ENCODE peak calls at places on chromosomes 11 and 22, in nine cellular contexts. I, F, R, Q, N, S, H, Y and X are unnamed samples.
A peak's percentile ranks its signal among the peaks of the same experiment; 100 is the strongest.

GRCh38 chr11:126926376-126926791 is 74.2 kb downstream of the KIRREL3 start:
- DNase-seq in I (no peak), Q (no peak), S (no peak), R (no peak), N (no peak), Y (no peak), F (no peak), H (no peak), X (peak; percentile 34)

GRCh38 chr11:87439981-87440760 is 402.4 kb downstream of the TMEM135 start:
- DNase-seq in I (no peak), Y (no peak), Q (no peak), F (no peak), S (no peak), N (no peak), R (no peak), H (no peak), X (no peak)

GRCh38 chr11:73797457-73797856 is 9.8 kb downstream of the MRPL48 start:
- DNase-seq in I (no peak), Q (no peak), H (no peak), S (no peak), R (no peak), F (peak; percentile 87), Y (no peak), N (no peak), X (peak; percentile 49)

GRCh38 chr11:79013509-79013908 is 427.3 kb downstream of the TENM4 start:
- DNase-seq in Q (no peak), H (no peak), N (no peak), I (no peak), F (no peak), Y (no peak), S (no peak), R (no peak), X (no peak)

GRCh38 chr11:121589946-121590537 is 137.3 kb upstream of the SORL1-AS1 start:
- DNase-seq in S (no peak), I (no peak), H (no peak), F (no peak), N (no peak), Y (no peak), R (no peak), Q (no peak), X (no peak)

GRCh38 chr11:110430267-110431211 is 791 bp downstream of the FDX1 start:
- DNase-seq in Q (peak; percentile 12), F (no peak), R (no peak), H (peak; percentile 19), S (peak; percentile 82), N (no peak), I (no peak), Y (peak; percentile 54), X (no peak)

GRCh38 chr11:34609850-34610249 is 11.0 kb upstream of the EHF start:
- DNase-seq in H (no peak), Q (no peak), I (no peak), Y (no peak), S (no peak), N (no peak), R (no peak), F (no peak), X (no peak)

GRCh38 chr11:127117231-127117671 is 116.7 kb upstream of the KIRREL3 start:
- DNase-seq in Q (no peak), R (no peak), H (no peak), N (no peak), I (no peak), Y (no peak), F (no peak), S (no peak), X (no peak)

GRCh38 chr22:29251981-29252978 is 15.5 kb downstream of the RHBDD3 start:
- DNase-seq in Q (no peak), F (no peak), S (peak; percentile 39), H (no peak), N (no peak), Y (no peak), I (no peak), R (no peak), X (no peak)

GRCh38 chr11:44243633-44244343 is 66.2 kb downstream of the ALX4 start:
- DNase-seq in S (no peak), N (no peak), F (no peak), R (no peak), Y (peak; percentile 97), H (no peak), Q (peak; percentile 85), I (no peak), X (no peak)

GRCh38 chr11:119318240-119319135 is 1.6 kb upstream of the MCAM start:
- DNase-seq in Q (peak; percentile 57), R (no peak), F (no peak), S (no peak), N (no peak), Y (peak; percentile 97), I (no peak), H (peak; percentile 64), X (no peak)

GRCh38 chr11:95364324-95365295 is 133.6 kb upstream of the SESN3 start:
- DNase-seq in R (no peak), N (no peak), I (no peak), H (no peak), S (no peak), F (no peak), Y (no peak), Q (no peak), X (no peak)

GRCh38 chr11:119012629-119013170 is 5.4 kb downstream of the RPS25 start:
- DNase-seq in I (no peak), S (no peak), Y (no peak), F (no peak), Q (no peak), H (no peak), N (no peak), R (no peak), X (no peak)

GRCh38 chr11:21894492-21894891 is 298.4 kb upstream of the ANO5 start:
- DNase-seq in H (no peak), Q (no peak), I (no peak), F (no peak), S (no peak), R (no peak), N (no peak), Y (no peak), X (no peak)

GRCh38 chr11:4697583-4697982 is at the start of gene OR51E2:
- DNase-seq in I (no peak), H (no peak), F (no peak), S (no peak), N (no peak), Y (peak; percentile 68), Q (peak; percentile 39), R (no peak), X (no peak)

GRCh38 chr11:70730411-70730810 is 332.1 kb downstream of the CTTN start:
- DNase-seq in F (peak; percentile 17), N (no peak), Y (no peak), H (no peak), I (no peak), R (no peak), S (no peak), Q (no peak), X (no peak)

GRCh38 chr11:132770802-132771545 is 761.3 kb downstream of the OPCML start:
- DNase-seq in Y (peak; percentile 18), R (no peak), F (no peak), Q (no peak), S (no peak), N (no peak), I (no peak), H (peak; percentile 10), X (no peak)

GRCh38 chr11:99200720-99201119 is 180.0 kb downstream of the CNTN5 start:
- DNase-seq in R (no peak), H (no peak), F (no peak), I (no peak), Y (no peak), Q (no peak), N (no peak), S (no peak), X (no peak)

GRCh38 chr11:99199336-99199735 is 178.6 kb downstream of the CNTN5 start:
- DNase-seq in R (no peak), N (no peak), S (no peak), F (peak; percentile 40), H (no peak), Y (peak; percentile 12), Q (no peak), I (no peak), X (peak; percentile 2)

GRCh38 chr11:99198215-99198614 is 177.5 kb downstream of the CNTN5 start:
- DNase-seq in I (no peak), S (no peak), Y (no peak), H (no peak), N (no peak), Q (no peak), F (no peak), R (no peak), X (no peak)

GRCh38 chr11:99197477-99197876 is 176.7 kb downstream of the CNTN5 start:
- DNase-seq in Y (peak; percentile 5), S (no peak), I (no peak), R (no peak), H (no peak), F (no peak), N (no peak), Q (no peak), X (no peak)
- H3K27ac ChIP-seq in Y (no peak overlapping the region), S (no peak overlapping the region), I (no peak overlapping the region), R (no peak overlapping the region), H (no peak overlapping the region), F (no peak overlapping the region), N (no peak overlapping the region), Q (no peak overlapping the region), X (no peak overlapping the region)

GRCh38 chr22:30747493-30747892 is 52.8 kb downstream of the OSBP2 start:
- DNase-seq in N (no peak), H (no peak), R (no peak), Y (no peak), S (no peak), Q (no peak), I (no peak), F (no peak), X (no peak)
- H3K27ac ChIP-seq in N (no peak overlapping the region), H (no peak overlapping the region), R (no peak overlapping the region), Y (no peak overlapping the region), S (no peak overlapping the region), Q (no peak overlapping the region), I (no peak overlapping the region), F (no peak overlapping the region), X (no peak overlapping the region)

GRCh38 chr11:82867495-82868082 is 32.6 kb downstream of the PRCP start:
- DNase-seq in N (no peak), H (peak; percentile 89), Y (peak; percentile 91), R (peak; percentile 64), F (peak; percentile 56), Q (peak; percentile 94), S (no peak), I (peak; percentile 72), X (no peak)
- H3K27ac ChIP-seq in N (no peak overlapping the region), H (no peak overlapping the region), Y (no peak overlapping the region), R (no peak overlapping the region), F (no peak overlapping the region), Q (no peak overlapping the region), S (no peak overlapping the region), I (no peak overlapping the region), X (no peak overlapping the region)

DNA sequence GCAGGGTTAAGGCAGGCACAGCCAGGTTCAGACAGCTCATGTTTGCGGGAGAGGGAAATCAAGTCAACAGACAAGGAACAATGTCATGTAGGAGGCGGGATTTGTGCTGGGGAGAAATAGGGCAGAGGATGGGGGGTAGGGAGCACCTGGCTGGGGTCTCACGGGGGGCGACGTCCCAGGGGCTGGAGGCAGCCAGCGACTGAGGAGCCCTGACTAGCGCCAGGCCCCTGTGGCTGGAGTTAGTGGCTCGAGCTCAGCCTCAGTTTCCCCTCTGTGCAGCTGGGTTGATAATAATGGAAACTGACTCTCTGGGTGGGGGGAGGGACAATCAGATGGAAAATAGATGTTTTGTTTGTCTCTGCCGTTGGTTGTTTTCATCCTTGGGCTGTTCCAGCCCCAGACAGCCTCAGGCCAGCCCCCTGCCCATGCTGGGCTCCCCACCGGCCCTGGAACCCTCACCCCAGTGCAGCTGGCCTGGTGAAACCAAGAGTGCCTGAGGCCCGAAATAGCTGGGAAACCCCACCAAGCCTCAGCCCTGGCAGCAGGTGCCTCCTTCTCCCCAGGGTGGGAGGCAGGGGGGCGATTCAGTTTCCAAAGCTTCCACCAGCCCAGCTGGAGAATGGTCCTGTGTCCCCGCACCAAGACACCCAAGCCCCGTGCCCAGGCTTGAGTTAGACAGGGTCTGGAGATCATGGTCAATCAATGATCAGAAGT is 44.1 kb downstream of the IGLL5 start:
- DNase-seq in F (peak; percentile 27), Q (no peak), I (no peak), S (no peak), N (peak; percentile 46), Y (no peak), H (no peak), R (no peak), X (no peak)
- H3K27ac ChIP-seq in F (no peak overlapping the region), Q (no peak overlapping the region), I (no peak overlapping the region), S (no peak overlapping the region), N (no peak overlapping the region), Y (no peak overlapping the region), H (no peak overlapping the region), R (no peak overlapping the region), X (no peak overlapping the region)